ENCODE peak calls at places on chromosome 1, in six cellular contexts. B is astrocyte, F is GM20000, U is AG10803, J is lung, X is hepatocyte. C is an unnamed sample.

GRCh38 chr1:53738205-53739108 is 507 bp downstream of the GLIS1 start:
- DNase-seq in J (no peak), U (no peak), B (no peak), F (peak; percentile 42), X (peak; percentile 23), C (no peak)

GRCh38 chr1:8458607-8459006 is 140.7 kb downstream of the SLC45A1 start:
- DNase-seq in F (no peak), J (no peak), U (no peak), X (no peak), B (no peak), C (no peak)

GRCh38 chr1:65477414-65478378 is 57.2 kb downstream of the LEPR start:
- DNase-seq in B (no peak), J (no peak), X (no peak), U (peak; percentile 45), F (no peak), C (no peak)

GRCh38 chr1:92298213-92298572 is 594 bp downstream of the GLMN start:
- DNase-seq in X (peak; percentile 16), B (no peak), F (no peak), J (no peak), U (peak; percentile 7), C (no peak)

GRCh38 chr1:213989740-213990472 is 2.1 kb downstream of the PROX1 start:
- DNase-seq in J (no peak), B (no peak), X (peak; percentile 37), F (no peak), U (no peak), C (no peak)

GRCh38 chr1:236853916-236854601 is 59.0 kb downstream of the MTR start:
- DNase-seq in F (no peak), X (no peak), B (peak; percentile 78), J (no peak), U (peak; percentile 84), C (no peak)

GRCh38 chr1:66764994-66765578 is 12.8 kb downstream of the DYNLT5 start:
- DNase-seq in U (peak; percentile 65), F (peak; percentile 59), X (peak; percentile 66), J (no peak), B (peak; percentile 22), C (no peak)

GRCh38 chr1:179973198-179974114 is 18.8 kb downstream of the CEP350 start:
- DNase-seq in F (no peak), X (no peak), J (no peak), U (no peak), B (no peak), C (no peak)

GRCh38 chr1:94045465-94046056 is 75.4 kb downstream of the ABCA4 start:
- DNase-seq in B (peak; percentile 93), U (peak; percentile 97), X (peak; percentile 94), J (peak; percentile 91), F (peak; percentile 31), C (peak; percentile 23)

GRCh38 chr1:246760426-246761347 is 36.5 kb downstream of the SCCPDH start:
- DNase-seq in F (no peak), U (no peak), J (no peak), B (no peak), X (no peak), C (no peak)

GRCh38 chr1:50610563-50610962 is 187.3 kb upstream of the DMRTA2 start:
- DNase-seq in B (no peak), X (no peak), U (no peak), J (no peak), F (peak; percentile 29), C (no peak)

GRCh38 chr1:34113362-34113761 is 51.7 kb downstream of the CSMD2 start:
- DNase-seq in J (peak; percentile 3), X (peak; percentile 18), U (no peak), F (no peak), B (no peak), C (no peak)

GRCh38 chr1:226809785-226810571 is 60.4 kb upstream of the PSEN2 start:
- DNase-seq in J (no peak), U (peak; percentile 83), F (no peak), B (peak; percentile 84), X (no peak), C (no peak)

GRCh38 chr1:119294728-119295127 is 73.9 kb upstream of the HAO2 start:
- DNase-seq in U (no peak), J (no peak), F (peak; percentile 23), X (no peak), B (no peak), C (no peak)

GRCh38 chr1:103247517-103247916 is 139.2 kb upstream of the COL11A1 start:
- DNase-seq in J (no peak), B (no peak), X (no peak), U (no peak), F (no peak), C (no peak)

GRCh38 chr1:85374160-85374559 is 90.8 kb downstream of the DDAH1 start:
- DNase-seq in F (no peak), U (peak; percentile 83), J (no peak), X (no peak), B (peak; percentile 89), C (no peak)

GRCh38 chr1:9827558-9828185 is 3.9 kb upstream of the CLSTN1 start:
- DNase-seq in B (no peak), X (no peak), J (no peak), F (no peak), U (no peak), C (no peak)

GRCh38 chr1:235423214-235423652 is 56.0 kb downstream of the TBCE start:
- DNase-seq in U (no peak), F (peak; percentile 58), J (no peak), X (no peak), B (no peak), C (peak; percentile 42)

GRCh38 chr1:30515746-30516504 is 207.5 kb downstream of the MATN1 start:
- DNase-seq in B (no peak), J (no peak), F (no peak), X (no peak), U (no peak), C (no peak)

GRCh38 chr1:244450597-244451538 is 841 bp downstream of the ADSS2 start:
- DNase-seq in U (peak; percentile 62), J (peak; percentile 68), B (peak; percentile 70), X (peak; percentile 59), F (peak; percentile 46), C (peak; percentile 49)

GRCh38 chr1:64956241-64956640 is 10.1 kb downstream of the JAK1 start:
- DNase-seq in X (no peak), U (peak; percentile 33), B (peak; percentile 13), F (no peak), J (no peak), C (no peak)

GRCh38 chr1:159867322-159868064 is 5.0 kb upstream of the VSIG8 start:
- DNase-seq in U (no peak), X (peak; percentile 68), F (no peak), B (no peak), J (peak; percentile 76), C (no peak)

GRCh38 chr1:111203681-111204210 is 3.3 kb upstream of the DENND2D start:
- DNase-seq in J (peak; percentile 90), X (peak; percentile 53), F (peak; percentile 88), B (peak; percentile 14), U (peak; percentile 49), C (peak; percentile 77)

GRCh38 chr1:234725177-234726132 is 115.5 kb upstream of the IRF2BP2 start:
- DNase-seq in U (peak; percentile 34), J (peak; percentile 51), X (no peak), F (no peak), B (no peak), C (no peak)

GRCh38 chr1:209590405-209590804 is 6.9 kb downstream of the CAMK1G start:
- DNase-seq in J (no peak), X (peak; percentile 35), B (no peak), F (no peak), U (no peak), C (no peak)

GRCh38 chr1:240287722-240288121 is 196.0 kb downstream of the FMN2 start:
- DNase-seq in J (no peak), U (no peak), X (no peak), F (no peak), B (no peak), C (no peak)

DNA sequence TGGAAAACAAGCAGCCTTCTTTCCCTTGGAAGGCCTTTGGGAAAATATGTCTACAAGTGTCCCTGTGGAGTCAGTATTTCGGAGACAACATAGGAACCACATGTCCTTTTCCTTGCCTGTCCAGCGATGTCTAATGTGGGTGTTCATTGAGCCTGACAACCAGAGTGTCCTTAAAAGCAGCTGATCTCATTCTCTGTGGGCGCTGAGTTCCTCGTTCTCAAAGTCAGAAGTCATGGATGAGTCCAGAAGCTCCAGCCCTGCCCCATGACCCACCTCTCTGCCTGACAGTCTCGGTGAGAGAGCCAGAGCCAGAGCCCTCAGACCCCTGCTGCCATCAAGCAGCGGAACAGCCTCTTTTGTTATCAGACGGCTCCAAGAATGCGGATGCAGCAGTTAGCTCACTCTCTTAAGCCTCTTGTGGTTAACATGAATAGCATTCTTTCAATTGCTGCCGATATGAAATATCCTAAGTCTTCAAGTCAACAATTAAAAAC is 329.2 kb downstream of the TGFB2 start:
- DNase-seq in F (no peak), U (peak; percentile 74), B (peak; percentile 96), J (peak; percentile 64), X (peak; percentile 60), C (no peak)
- TF ChIP-seq CTCF in F (no peak), U (no peak), B (peak; percentile 5), J (no peak), X (peak; percentile 25), C (no peak)

GRCh38 chr1:77313491-77313890 is 31.7 kb downstream of the AK5 start:
- DNase-seq in B (no peak), F (no peak), U (no peak), J (no peak), X (peak; percentile 24), C (no peak)
- TF ChIP-seq CTCF in B (peak; percentile 14), F (peak; percentile 3), U (peak; percentile 24), J (no peak), X (peak; percentile 32), C (peak; percentile 6)

GRCh38 chr1:232344791-232345399 is 285.0 kb downstream of the SIPA1L2 start:
- DNase-seq in F (no peak), U (no peak), X (no peak), B (peak; percentile 46), J (no peak), C (no peak)
- TF ChIP-seq CTCF in F (no peak), U (no peak), X (no peak), B (no peak), J (no peak), C (no peak)

DNA sequence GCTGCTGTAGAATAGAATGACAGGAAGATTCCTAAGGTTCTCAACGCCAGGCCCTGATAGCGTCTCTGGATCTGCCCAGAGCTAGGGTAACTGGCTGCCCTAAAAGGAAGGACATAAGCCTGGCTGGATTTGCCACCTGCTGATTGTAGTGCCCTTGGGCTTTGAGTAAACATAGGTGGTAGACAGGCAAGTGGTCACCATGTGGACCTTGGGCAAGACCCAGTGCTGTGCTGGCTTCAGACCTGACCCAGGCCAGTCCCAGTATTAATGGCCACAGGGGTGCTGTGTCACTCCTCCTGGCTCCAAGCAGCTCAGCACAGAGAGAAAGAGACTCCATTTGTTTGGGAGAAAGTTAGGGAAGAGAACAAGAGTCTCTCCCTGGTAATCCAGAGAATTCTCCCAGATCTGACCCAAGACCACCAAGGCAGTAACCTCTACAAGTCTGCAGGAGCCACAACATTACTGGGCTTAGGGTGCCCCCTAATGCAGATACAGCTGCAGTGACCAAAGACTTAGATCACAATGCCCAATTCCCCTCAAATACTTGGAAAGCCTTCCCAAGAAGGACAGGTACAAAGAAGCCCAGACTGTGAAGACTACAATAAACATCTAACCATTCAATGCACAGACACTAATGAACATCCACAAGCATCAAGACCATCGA is 44.5 kb downstream of the PHTF1 start:
- DNase-seq in U (no peak), F (no peak), B (no peak), J (no peak), X (no peak), C (no peak)
- TF ChIP-seq CTCF in U (peak; percentile 1), F (no peak), B (no peak), J (no peak), X (no peak), C (no peak)